ENCODE peak calls at places on chromosomes 11 and 22, in eight cellular contexts. V is cardiac fibroblast; F is CD4-positive, alpha-beta memory T cell; U is osteoblast; D is ascending aorta; P is AG10803; Z is OCI-LY7; M is retinal pigment epithelial cell. X is an unnamed sample.

GRCh38 chr11:116328410-116328809 is 444.4 kb downstream of the BUD13 start:
- DNase-seq in P (no peak), D (no peak), Z (no peak), F (no peak), U (no peak), M (no peak), V (no peak), X (no peak)

GRCh38 chr11:116611998-116612620 is 160.7 kb downstream of the BUD13 start:
- DNase-seq in M (no peak), V (no peak), P (no peak), D (no peak), Z (no peak), U (no peak), F (no peak), X (no peak)

GRCh38 chr11:86291466-86292262 is 10.4 kb upstream of the HIKESHI start:
- DNase-seq in M (no peak), U (peak; percentile 39), Z (peak; percentile 67), P (peak; percentile 48), D (no peak), V (peak; percentile 54), F (peak; percentile 54), X (peak; percentile 35)

GRCh38 chr22:19331975-19332374 is 40.5 kb upstream of the CLTCL1 start:
- DNase-seq in P (no peak), V (no peak), Z (no peak), U (no peak), M (no peak), D (no peak), F (no peak), X (no peak)

GRCh38 chr22:31289335-31289734 is 3.0 kb downstream of the PIK3IP1 start:
- DNase-seq in F (no peak), U (no peak), M (no peak), P (no peak), Z (peak; percentile 42), D (no peak), V (no peak), X (no peak)

GRCh38 chr11:13487661-13488030 is 8.2 kb downstream of the PTH start:
- DNase-seq in U (peak; percentile 52), F (no peak), D (no peak), V (peak; percentile 8), Z (peak; percentile 4), P (peak; percentile 12), M (no peak), X (peak; percentile 7)

GRCh38 chr11:116842909-116843308 is 5.5 kb upstream of the APOA1 start:
- DNase-seq in P (no peak), F (no peak), U (no peak), D (no peak), V (no peak), Z (no peak), M (peak; percentile 2), X (no peak)

GRCh38 chr11:36022891-36023290 is 79.0 kb downstream of the LDLRAD3 start:
- DNase-seq in V (no peak), M (no peak), Z (no peak), F (no peak), P (no peak), U (no peak), D (no peak), X (no peak)

GRCh38 chr22:39638958-39639357 is 68.4 kb downstream of the CACNA1I start:
- DNase-seq in M (no peak), F (no peak), V (no peak), D (no peak), U (no peak), Z (no peak), P (no peak), X (no peak)

GRCh38 chr11:77345621-77346020 is 44.1 kb upstream of the GDPD4 start:
- DNase-seq in V (peak; percentile 31), M (no peak), Z (no peak), P (peak; percentile 65), D (no peak), F (no peak), U (peak; percentile 31), X (no peak)

GRCh38 chr11:46983598-46983997 is 47.0 kb downstream of the CSTPP1 start:
- DNase-seq in P (no peak), D (no peak), F (no peak), V (no peak), U (no peak), M (no peak), Z (no peak), X (no peak)

GRCh38 chr11:16790484-16791240 is 52.2 kb downstream of the C11orf58 start:
- DNase-seq in Z (no peak), V (no peak), F (no peak), U (peak; percentile 32), P (no peak), D (no peak), M (no peak), X (no peak)

GRCh38 chr11:126186708-126187481 is 24.6 kb downstream of the RPUSD4 start:
- DNase-seq in Z (no peak), F (no peak), V (peak; percentile 18), U (peak; percentile 90), P (no peak), M (no peak), D (no peak), X (no peak)

GRCh38 chr11:108931168-108931567 is 266.3 kb downstream of the DDX10 start:
- DNase-seq in Z (no peak), U (no peak), M (no peak), D (no peak), F (no peak), V (no peak), P (no peak), X (no peak)
- H3K4me3 ChIP-seq in Z (no peak overlapping the region), U (no peak overlapping the region), M (no peak overlapping the region), D (no peak overlapping the region), F (no peak overlapping the region), V (no peak overlapping the region), P (no peak overlapping the region), X (no peak overlapping the region)

DNA sequence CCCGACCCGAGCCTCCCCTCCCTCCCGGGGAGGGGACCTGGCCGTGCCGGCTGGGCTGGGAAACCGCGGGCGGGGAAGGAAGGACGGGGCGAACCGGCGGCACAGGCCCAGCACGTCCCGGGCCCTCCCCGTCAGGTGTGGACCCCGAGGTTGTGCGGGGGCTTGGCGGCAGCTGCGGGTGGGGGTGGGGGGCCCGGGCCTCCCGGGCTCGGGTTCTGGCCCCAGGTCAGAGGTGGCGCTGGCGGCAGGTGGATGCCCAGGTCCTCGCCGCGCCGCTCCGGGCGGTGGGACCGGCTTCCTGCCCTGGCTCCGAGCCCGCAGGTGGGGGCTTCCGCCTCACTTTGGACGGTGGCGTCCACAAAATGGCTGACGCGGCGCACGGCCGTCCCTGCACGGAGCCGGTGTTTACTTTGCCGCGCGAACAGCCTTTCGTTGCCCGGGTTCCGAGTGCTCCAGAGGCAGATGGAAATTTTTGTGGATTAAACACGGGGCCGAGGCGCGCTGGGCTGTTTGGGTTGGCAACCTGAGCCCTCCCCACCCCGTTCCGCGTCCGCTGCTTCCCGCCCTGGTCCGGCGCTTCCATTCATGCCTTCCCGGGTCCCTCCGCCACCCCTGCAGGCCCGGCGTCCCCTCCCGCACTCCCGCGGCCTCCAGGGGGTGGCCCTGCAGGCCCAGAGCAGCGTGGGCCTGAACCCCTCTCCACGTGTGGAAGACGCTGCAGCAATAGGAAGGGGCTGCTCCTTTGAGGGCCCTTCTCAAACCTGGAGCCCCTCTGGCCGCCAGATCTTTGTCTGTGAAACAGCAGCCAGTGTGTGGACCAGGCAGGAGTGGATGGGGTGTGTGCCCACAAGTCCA is 92.0 kb upstream of the KCNQ1OT1 start:
- DNase-seq in F (no peak), P (no peak), M (no peak), D (no peak), V (no peak), Z (no peak), U (peak; percentile 75), X (peak; percentile 72)
- H3K4me3 ChIP-seq in F (peak overlapping the region; percentile 64), P (peak overlapping the region; percentile 22), M (no peak overlapping the region), D (peak overlapping the region; percentile 48), V (peak overlapping the region; percentile 26), Z (no peak overlapping the region), U (no peak overlapping the region), X (peak overlapping the region; percentile 60)

GRCh38 chr11:124673333-124674167 is at the start of the genes SIAE and SPA17:
- DNase-seq in F (peak; percentile 84), Z (peak; percentile 93), M (peak; percentile 90), U (peak; percentile 95), V (peak; percentile 98), D (peak; percentile 79), P (peak; percentile 97), X (peak; percentile 77)
- H3K4me3 ChIP-seq in F (peak within 1 kb of the TSS; percentile 73), Z (peak within 1 kb of the TSS; percentile 79), M (peak within 1 kb of the TSS; percentile 78), U (peak within 1 kb of the TSS; percentile 90), V (peak within 1 kb of the TSS; percentile 70), D (peak within 1 kb of the TSS; percentile 65), P (peak within 1 kb of the TSS; percentile 81), X (peak within 1 kb of the TSS; percentile 69)

GRCh38 chr11:121141051-121141450 is 40.0 kb downstream of the TECTA start:
- DNase-seq in F (no peak), V (no peak), P (no peak), Z (no peak), M (no peak), D (no peak), U (no peak), X (no peak)
- H3K4me3 ChIP-seq in F (no peak overlapping the region), V (no peak overlapping the region), P (no peak overlapping the region), Z (no peak overlapping the region), M (no peak overlapping the region), D (no peak overlapping the region), U (no peak overlapping the region), X (no peak overlapping the region)

GRCh38 chr22:37601540-37602442 is 6.8 kb upstream of the GGA1 start:
- DNase-seq in U (peak; percentile 52), M (peak; percentile 40), V (peak; percentile 75), P (peak; percentile 67), D (no peak), F (no peak), Z (peak; percentile 65), X (no peak)
- H3K4me3 ChIP-seq in U (peak overlapping the region; percentile 10), M (no peak overlapping the region), V (no peak overlapping the region), P (no peak overlapping the region), D (no peak overlapping the region), F (no peak overlapping the region), Z (no peak overlapping the region), X (no peak overlapping the region)

X was measured in CD8-positive, alpha-beta T cell.